ENCODE peak calls at places on chromosome 20, in five cellular contexts. L, Z, D, F and T are unnamed samples.

GRCh38 chr20:33791959-33792597 is 19.1 kb upstream of the CHMP4B start:
- DNase-seq in L (no peak), Z (no peak), D (peak; percentile 75), F (no peak), T (peak; percentile 49)

GRCh38 chr20:15154070-15154469 is 816.7 kb upstream of the FLRT3 start:
- DNase-seq in L (no peak), Z (peak; percentile 68), D (peak; percentile 18), F (no peak), T (no peak)

GRCh38 chr20:56171087-56172012 is 77.2 kb upstream of the MC3R start:
- DNase-seq in L (no peak), Z (peak; percentile 9), D (peak; percentile 41), F (no peak), T (peak; percentile 36)

GRCh38 chr20:33602826-33603590 is 59.1 kb upstream of the C20orf144 start:
- DNase-seq in L (no peak), Z (peak; percentile 75), D (no peak), F (no peak), T (no peak)

GRCh38 chr20:11111191-11111590 is 437.4 kb upstream of the JAG1 start:
- DNase-seq in L (no peak), Z (peak; percentile 65), D (no peak), F (no peak), T (no peak)

GRCh38 chr20:35077341-35077740 is 15.3 kb downstream of the TRPC4AP start:
- DNase-seq in L (no peak), Z (peak; percentile 63), D (peak; percentile 29), F (no peak), T (no peak)

GRCh38 chr20:13228771-13229170 is 7.7 kb downstream of the ISM1 start:
- DNase-seq in L (no peak), Z (no peak), D (no peak), F (no peak), T (no peak)

GRCh38 chr20:32289661-32290431 is 12.4 kb downstream of the KIF3B start:
- DNase-seq in L (no peak), Z (no peak), D (no peak), F (no peak), T (no peak)

GRCh38 chr20:32971703-32972161 is 32.5 kb downstream of the SUN5 start:
- DNase-seq in L (no peak), Z (no peak), D (no peak), F (no peak), T (peak; percentile 84)

GRCh38 chr20:3235661-3236324 is 3.2 kb downstream of the SLC4A11 start:
- DNase-seq in L (no peak), Z (peak; percentile 73), D (peak; percentile 92), F (no peak), T (peak; percentile 46)

GRCh38 chr20:48411265-48411664 is 416.5 kb downstream of the PREX1 start:
- DNase-seq in L (no peak), Z (no peak), D (no peak), F (no peak), T (no peak)

GRCh38 chr20:2295286-2295685 is 515 bp upstream of the TGM3 start:
- DNase-seq in L (no peak), Z (no peak), D (no peak), F (no peak), T (no peak)

GRCh38 chr20:5735845-5736530 is 14.2 kb upstream of the SHLD1 start:
- DNase-seq in L (peak; percentile 22), Z (no peak), D (no peak), F (no peak), T (no peak)

GRCh38 chr20:47358672-47359532 is 2.4 kb upstream of the ZMYND8 start:
- DNase-seq in L (peak; percentile 74), Z (peak; percentile 81), D (peak; percentile 72), F (no peak), T (peak; percentile 88)

GRCh38 chr20:61437280-61438206 is 185.5 kb downstream of the CDH4 start:
- DNase-seq in L (no peak), Z (peak; percentile 73), D (peak; percentile 29), F (peak; percentile 70), T (no peak)

GRCh38 chr20:25487975-25488374 is 80.5 kb downstream of the GINS1 start:
- DNase-seq in L (no peak), Z (no peak), D (no peak), F (no peak), T (no peak)

GRCh38 chr20:63219866-63220521 is 4.1 kb upstream of the YTHDF1 start:
- DNase-seq in L (no peak), Z (no peak), D (no peak), F (no peak), T (no peak)

GRCh38 chr20:63217706-63218105 is 1.8 kb upstream of the YTHDF1 start:
- DNase-seq in L (no peak), Z (no peak), D (no peak), F (no peak), T (no peak)

GRCh38 chr20:63219447-63219821 is 3.5 kb upstream of the YTHDF1 start:
- DNase-seq in L (no peak), Z (no peak), D (no peak), F (no peak), T (no peak)

GRCh38 chr20:63216849-63217471 is 1.0 kb upstream of the YTHDF1 start:
- DNase-seq in L (no peak), Z (no peak), D (no peak), F (no peak), T (no peak)

GRCh38 chr20:63218701-63219446 is 2.9 kb upstream of the YTHDF1 start:
- DNase-seq in L (no peak), Z (no peak), D (no peak), F (no peak), T (no peak)
- TF ChIP-seq CTCF in L (no peak), Z (no peak), D (no peak), F (no peak), T (peak; percentile 25)

GRCh38 chr20:42186337-42186736 is 568.2 kb upstream of the CHD6 start:
- DNase-seq in L (no peak), Z (no peak), D (no peak), F (no peak), T (no peak)

GRCh38 chr20:42183147-42183546 is 565.0 kb upstream of the CHD6 start:
- DNase-seq in L (no peak), Z (no peak), D (no peak), F (no peak), T (no peak)

GRCh38 chr20:42179768-42180167 is 561.6 kb upstream of the CHD6 start:
- DNase-seq in L (no peak), Z (no peak), D (no peak), F (no peak), T (peak; percentile 58)

GRCh38 chr20:42181064-42181463 is 562.9 kb upstream of the CHD6 start:
- DNase-seq in L (no peak), Z (no peak), D (no peak), F (no peak), T (no peak)
- TF ChIP-seq CTCF in L (no peak), Z (no peak), D (no peak), F (no peak), T (no peak)

DNA sequence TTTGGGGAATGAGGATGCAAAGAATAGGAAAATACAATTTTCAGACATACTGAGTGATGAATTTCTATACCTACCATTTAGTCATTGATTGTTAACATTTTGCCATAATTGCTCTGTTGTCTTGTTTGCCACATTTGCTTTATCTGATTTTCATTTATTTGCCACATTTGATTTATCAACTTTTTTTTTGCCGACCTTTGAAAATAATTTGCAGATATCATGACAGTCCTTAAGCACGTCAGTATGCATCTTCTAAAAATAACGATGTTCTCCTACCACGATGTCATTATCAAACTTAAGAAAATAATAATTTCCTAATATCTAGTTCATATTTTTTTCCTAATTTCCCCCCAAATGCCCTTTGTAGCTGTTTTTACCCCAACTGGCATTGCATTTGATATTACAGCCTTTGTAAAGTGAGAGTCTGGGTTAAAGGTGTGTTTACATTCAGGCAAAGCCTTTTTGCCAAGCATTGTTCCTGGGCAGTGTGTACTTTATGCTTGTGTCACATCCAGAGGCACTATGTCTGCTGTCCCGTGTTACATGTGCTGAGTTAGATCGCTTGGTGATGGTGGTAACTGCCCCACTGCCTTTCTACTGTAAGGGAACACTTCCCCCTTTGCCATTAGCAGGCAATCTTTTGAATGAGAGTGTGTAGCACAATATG is 26.4 kb downstream of the SEC23B start:
- DNase-seq in L (no peak), Z (no peak), D (no peak), F (no peak), T (no peak)
- TF ChIP-seq CTCF in L (no peak), Z (no peak), D (no peak), F (no peak), T (no peak)

DNA sequence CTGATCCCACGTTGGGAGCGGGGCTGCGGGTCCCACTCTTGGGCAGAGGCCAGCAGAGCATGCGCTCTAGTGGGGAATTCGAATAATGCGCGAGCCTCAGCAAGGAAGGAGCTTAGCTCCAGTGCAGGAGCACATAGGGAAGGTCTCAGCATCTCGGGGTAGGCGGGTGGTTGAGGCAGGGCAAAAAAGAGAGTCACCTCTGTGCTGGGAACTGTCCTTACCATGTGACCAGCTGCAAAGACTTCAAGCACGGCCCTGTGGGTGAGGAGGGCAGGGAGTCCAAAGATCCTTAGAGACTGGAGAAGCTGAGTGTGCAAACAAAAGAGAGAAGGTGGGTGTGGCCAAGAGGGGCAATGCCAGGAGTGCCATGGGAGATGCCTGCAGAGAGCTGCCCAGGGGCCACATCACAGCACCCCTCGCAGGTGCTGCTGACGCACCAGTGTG is 79.2 kb upstream of the CD93 start:
- DNase-seq in L (no peak), Z (no peak), D (no peak), F (no peak), T (no peak)
- TF ChIP-seq CTCF in L (no peak), Z (no peak), D (no peak), F (peak; percentile 5), T (peak; percentile 45)

GRCh38 chr20:24164360-24164759 is 175.8 kb upstream of the GGTLC1 start:
- DNase-seq in L (no peak), Z (peak; percentile 11), D (no peak), F (no peak), T (peak; percentile 30)
- TF ChIP-seq CTCF in L (no peak), Z (peak; percentile 3), D (no peak), F (peak; percentile 56), T (peak; percentile 78)